ENCODE peak calls at places on chromosomes 13 and 19, in ten cellular contexts. B, F, K, R, Y, J, O, Z, M and C are unnamed samples.

GRCh38 chr13:110524484-110525254 is 36.9 kb downstream of the RAB20 start:
- DNase-seq in F (no peak), Y (no peak), O (no peak), R (no peak), B (no peak), J (no peak), M (peak; percentile 19), K (no peak), Z (no peak), C (no peak)

GRCh38 chr13:44932850-44933251 is 56.4 kb downstream of the NUFIP1 start:
- DNase-seq in K (peak; percentile 98), Y (no peak), F (no peak), O (no peak), J (no peak), R (no peak), Z (no peak), M (no peak), B (no peak), C (no peak)

GRCh38 chr13:98143157-98143553 is 261 bp downstream of the FARP1 start:
- DNase-seq in F (no peak), K (no peak), Y (no peak), M (no peak), O (no peak), B (no peak), J (no peak), Z (no peak), R (no peak), C (no peak)

GRCh38 chr19:7426986-7427385 is 61.8 kb downstream of the PEX11G start:
- DNase-seq in Z (peak; percentile 45), K (no peak), Y (no peak), B (no peak), O (no peak), M (no peak), J (no peak), F (no peak), R (no peak), C (no peak)

GRCh38 chr13:113537205-113537604 is 46.7 kb upstream of the DCUN1D2 start:
- DNase-seq in K (no peak), Y (no peak), M (no peak), Z (peak; percentile 7), R (no peak), O (no peak), F (no peak), J (no peak), B (no peak), C (no peak)

GRCh38 chr19:29484876-29485275 is 40.9 kb upstream of the VSTM2B start:
- DNase-seq in B (no peak), F (no peak), J (no peak), O (no peak), R (no peak), Z (no peak), Y (no peak), K (no peak), M (no peak), C (no peak)

GRCh38 chr19:46717716-46718143 is 816 bp upstream of the PRKD2 start:
- DNase-seq in J (no peak), R (no peak), Z (peak; percentile 56), B (peak; percentile 29), F (no peak), Y (no peak), K (peak; percentile 16), O (no peak), M (no peak), C (peak; percentile 26)

GRCh38 chr13:28495586-28496564 is 947 bp upstream of the FLT1 start:
- DNase-seq in J (no peak), B (peak; percentile 30), Y (no peak), Z (no peak), K (no peak), M (no peak), R (no peak), O (no peak), F (no peak), C (no peak)

GRCh38 chr19:19113040-19113541 is 25.2 kb downstream of the TMEM161A start:
- DNase-seq in Y (no peak), Z (peak; percentile 54), M (no peak), B (peak; percentile 38), K (no peak), F (no peak), R (no peak), J (no peak), O (no peak), C (no peak)

GRCh38 chr19:4866595-4867424 is 657 bp downstream of the PLIN3 start:
- DNase-seq in O (peak; percentile 11), R (no peak), M (no peak), J (no peak), Z (peak; percentile 59), F (no peak), Y (no peak), B (peak; percentile 77), K (peak; percentile 48), C (peak; percentile 31)

GRCh38 chr13:61275251-61275650 is 140.4 kb downstream of the PCDH20 start:
- DNase-seq in F (no peak), M (no peak), B (no peak), K (no peak), R (no peak), Y (no peak), Z (no peak), O (no peak), J (no peak), C (no peak)

GRCh38 chr13:27172495-27172842 is 858 bp upstream of the USP12 start:
- DNase-seq in Y (no peak), R (no peak), M (no peak), B (peak; percentile 56), J (peak; percentile 21), K (peak; percentile 66), F (no peak), O (no peak), Z (peak; percentile 24), C (no peak)

GRCh38 chr13:97367427-97367826 is 66.5 kb upstream of the RAP2A start:
- DNase-seq in B (peak; percentile 85), Z (no peak), F (no peak), J (no peak), K (no peak), R (peak; percentile 19), Y (no peak), M (no peak), O (peak; percentile 31), C (no peak)

GRCh38 chr19:38879400-38879751 is 1.3 kb upstream of the RINL start:
- DNase-seq in F (no peak), Y (no peak), Z (no peak), B (no peak), J (no peak), K (no peak), O (no peak), R (no peak), M (no peak), C (no peak)